ENCODE peak calls at places on chromosomes 16 and 17, in seven cellular contexts. A is effector CD4-positive, alpha-beta T cell; C is stimulated activated CD8-positive, alpha-beta memory T cell treated with anti-CD3 and anti-CD28 coated beads, Interleukin-7, amount 100 ng/mL, for 24 hours; X is effector memory CD4-positive, alpha-beta T cell; W is activated gamma-delta T cell treated with anti-CD3 and anti-CD28 coated beads, Interleukin-2, amount 50 U/mL, for 16 hours; P is adipocyte; Y is T-helper 2 cell. V is an unnamed sample.

GRCh38 chr17:69213059-69213813 is 15.4 kb downstream of the ABCA10 start:
- DNase-seq in W (no peak), Y (no peak), X (no peak), A (no peak), C (no peak), P (no peak), V (no peak)

GRCh38 chr16:70745536-70746025 is 55.4 kb downstream of the VAC14 start:
- DNase-seq in P (no peak), C (no peak), A (no peak), Y (no peak), X (no peak), W (no peak), V (no peak)

GRCh38 chr17:49996495-49997255 is 1.7 kb upstream of the DLX3 start:
- DNase-seq in P (peak), X (peak), C (peak), Y (peak), W (peak), A (peak), V (peak)

GRCh38 chr17:67245694-67246397 is 850 bp upstream of the HELZ start:
- DNase-seq in W (peak), C (no peak), X (peak), P (peak), A (peak), Y (peak), V (peak)

GRCh38 chr17:60139438-60140285 is 10.1 kb upstream of the CA4 start:
- DNase-seq in W (peak), C (peak), X (peak), Y (peak), A (peak), P (peak), V (peak)

GRCh38 chr17:57985675-57985974 is 2.4 kb downstream of the VEZF1 start:
- DNase-seq in W (no peak), X (no peak), C (no peak), P (peak), Y (no peak), A (no peak), V (peak)

GRCh38 chr16:30621765-30622164 is 11.6 kb upstream of the ZNF689 start:
- DNase-seq in Y (no peak), X (no peak), C (no peak), P (peak), A (no peak), W (no peak), V (peak)

GRCh38 chr16:10950393-10950792 is 6.0 kb downstream of the CLEC16A start:
- DNase-seq in P (peak), W (no peak), C (no peak), Y (no peak), X (no peak), A (no peak), V (no peak)

GRCh38 chr17:50180593-50180992 is 14.8 kb downstream of the SGCA start:
- DNase-seq in A (no peak), P (no peak), C (no peak), X (no peak), Y (no peak), W (no peak), V (no peak)

GRCh38 chr16:64981568-64982281 is 140.1 kb downstream of the CDH11 start:
- DNase-seq in C (no peak), W (no peak), P (no peak), X (no peak), A (no peak), Y (no peak), V (no peak)

GRCh38 chr17:17096438-17097178 is 54.4 kb downstream of the MPRIP start:
- DNase-seq in X (no peak), Y (no peak), C (no peak), A (no peak), W (no peak), P (peak), V (peak)

GRCh38 chr16:583470-583814 is 6.4 kb upstream of the RAB40C start:
- DNase-seq in C (no peak), P (no peak), W (no peak), Y (no peak), X (no peak), A (no peak), V (no peak)

GRCh38 chr16:8846401-8846932 is 22.3 kb downstream of the CARHSP1 start:
- DNase-seq in A (no peak), X (no peak), Y (no peak), P (no peak), C (no peak), W (no peak), V (no peak)

GRCh38 chr16:49590166-49590871 is 216.7 kb downstream of the C16orf78 start:
- DNase-seq in X (no peak), C (no peak), W (no peak), A (no peak), P (no peak), Y (no peak), V (no peak)

GRCh38 chr17:68428498-68429172 is 28.7 kb downstream of the WIPI1 start:
- DNase-seq in Y (no peak), A (no peak), W (no peak), C (no peak), X (no peak), P (no peak), V (no peak)

GRCh38 chr16:1430759-1431496 is at the start of gene PERCC1:
- DNase-seq in C (no peak), P (peak), A (no peak), X (no peak), W (no peak), Y (no peak), V (no peak)

GRCh38 chr17:78120971-78121800 is 7.4 kb downstream of the TMC6 start:
- DNase-seq in Y (no peak), W (no peak), X (no peak), P (no peak), A (no peak), C (no peak), V (no peak)

GRCh38 chr17:79160980-79161621 is 86.5 kb downstream of the ENGASE start:
- DNase-seq in Y (no peak), W (peak), X (no peak), P (no peak), A (no peak), C (peak), V (no peak)

GRCh38 chr16:81697321-81697885 is 81.7 kb upstream of the PLCG2 start:
- DNase-seq in W (peak), A (no peak), X (peak), C (peak), Y (peak), P (peak), V (peak)

GRCh38 chr17:12201294-12201693 is 180.6 kb downstream of the MAP2K4 start:
- DNase-seq in W (no peak), P (no peak), A (no peak), X (no peak), C (no peak), Y (no peak), V (no peak)

GRCh38 chr17:12719948-12720347 is 54.3 kb downstream of the MYOCD start:
- DNase-seq in P (no peak), C (no peak), Y (no peak), X (no peak), A (no peak), W (no peak), V (no peak)

GRCh38 chr17:34167359-34167758 is 87.7 kb upstream of the CCL2 start:
- DNase-seq in A (no peak), Y (no peak), W (no peak), C (no peak), P (peak), X (no peak), V (no peak)

GRCh38 chr16:53523126-53523804 is 20.3 kb upstream of the AKTIP start:
- DNase-seq in A (no peak), W (no peak), Y (no peak), C (no peak), X (no peak), P (no peak), V (no peak)

GRCh38 chr17:29155235-29155965 is 24.8 kb downstream of the MYO18A start:
- DNase-seq in P (peak), C (no peak), X (no peak), W (peak), A (no peak), Y (peak), V (peak)

GRCh38 chr17:48427598-48427997 is 2.4 kb downstream of the SKAP1 start:
- DNase-seq in A (peak), P (no peak), W (peak), Y (peak), C (no peak), X (peak), V (no peak)

GRCh38 chr17:58617563-58617962 is 74.3 kb downstream of the TEX14 start:
- DNase-seq in C (no peak), A (no peak), W (no peak), Y (no peak), P (no peak), X (no peak), V (no peak)

GRCh38 chr17:59907467-59907866 is 14.5 kb downstream of the RPS6KB1 start:
- DNase-seq in W (no peak), Y (no peak), A (no peak), P (no peak), X (no peak), C (no peak), V (no peak)

GRCh38 chr17:28405632-28406477 is at the start of gene SLC46A1:
- DNase-seq in A (no peak), Y (peak), P (peak), X (no peak), C (peak), W (peak), V (peak)

GRCh38 chr17:17628388-17629008 is 37.0 kb upstream of the PEMT start:
- DNase-seq in C (no peak), A (no peak), X (peak), W (peak), P (no peak), Y (peak), V (no peak)